ENCODE peak calls at places on chromosomes 2 and 18, in four cellular contexts. E is natural killer cell, S is T-cell, W is omental fat pad. Q is an unnamed sample.

GRCh38 chr2:232315049-232315922 is 63.3 kb upstream of the ALPP start:
- ATAC-seq in W (peak), S (peak), E (peak), Q (no peak)

GRCh38 chr2:150619607-150620330 is 132.3 kb upstream of the RND3 start:
- ATAC-seq in E (no peak), S (no peak), W (no peak), Q (peak)

GRCh38 chr2:100453853-100454252 is 16.4 kb upstream of the NMS start:
- ATAC-seq in E (no peak), S (no peak), W (no peak), Q (no peak)

GRCh38 chr18:48992133-48992532 is 41.4 kb upstream of the SMAD7 start:
- ATAC-seq in E (no peak), S (no peak), W (no peak), Q (no peak)

GRCh38 chr18:6328624-6329016 is 86.1 kb downstream of the L3MBTL4 start:
- ATAC-seq in W (no peak), E (no peak), S (no peak), Q (no peak)

GRCh38 chr2:71018625-71019024 is 24.0 kb upstream of the TEX261 start:
- ATAC-seq in E (no peak), W (no peak), S (no peak), Q (no peak)

GRCh38 chr2:68512352-68512751 is 45.0 kb downstream of the APLF start:
- ATAC-seq in W (no peak), E (no peak), S (no peak), Q (no peak)

GRCh38 chr2:203815541-203815898 is 52.1 kb upstream of the CTLA4 start:
- ATAC-seq in S (no peak), E (no peak), W (no peak), Q (no peak)

GRCh38 chr2:236047886-236048540 is 120.2 kb downstream of the GBX2 start:
- ATAC-seq in S (no peak), W (no peak), E (no peak), Q (no peak)

GRCh38 chr18:64854112-64854511 is 705.2 kb upstream of the LINC00305 start:
- ATAC-seq in W (no peak), S (no peak), E (no peak), Q (no peak)

GRCh38 chr2:131827481-131828163 is 299.9 kb downstream of the CCDC74A start:
- ATAC-seq in W (no peak), E (no peak), S (no peak), Q (no peak)

GRCh38 chr2:30201990-30202389 is 29.3 kb upstream of the LBH start:
- ATAC-seq in W (peak), E (no peak), S (no peak), Q (no peak)

GRCh38 chr2:137525644-137526190 is 438.6 kb upstream of the HNMT start:
- ATAC-seq in E (no peak), S (no peak), W (no peak), Q (no peak)

GRCh38 chr2:239258248-239258647 is 142.6 kb downstream of the HDAC4 start:
- ATAC-seq in S (no peak), W (no peak), E (no peak), Q (no peak)

GRCh38 chr2:131062066-131062465 is 31.2 kb downstream of the FAM168B start:
- ATAC-seq in E (no peak), W (no peak), S (no peak), Q (no peak)

GRCh38 chr2:238846503-238847431 is 1.1 kb upstream of the TWIST2 start:
- ATAC-seq in W (peak), S (no peak), E (no peak), Q (no peak)

GRCh38 chr2:60174146-60174545 is 379.3 kb downstream of the BCL11A start:
- ATAC-seq in E (no peak), W (no peak), S (no peak), Q (no peak)

GRCh38 chr2:128346811-128347558 is 28.3 kb upstream of the HS6ST1 start:
- ATAC-seq in S (no peak), E (no peak), W (no peak), Q (no peak)

GRCh38 chr18:50312296-50313030 is 25.0 kb upstream of the CXXC1 start:
- ATAC-seq in W (no peak), E (no peak), S (no peak), Q (no peak)

GRCh38 chr2:157487747-157488146 is 43.9 kb upstream of the CYTIP start:
- ATAC-seq in W (no peak), E (no peak), S (no peak), Q (no peak)

GRCh38 chr2:46032996-46033395 is 264.2 kb upstream of the EPAS1 start:
- ATAC-seq in E (no peak), W (no peak), S (no peak), Q (no peak)

GRCh38 chr2:64487256-64488049 is 33.5 kb downstream of the LGALSL start:
- ATAC-seq in S (no peak), W (no peak), E (no peak), Q (no peak)

GRCh38 chr2:8487461-8487932 is 194.4 kb upstream of the ID2 start:
- ATAC-seq in W (no peak), E (peak), S (peak), Q (no peak)

GRCh38 chr2:64637000-64637628 is 16.6 kb downstream of the SERTAD2 start:
- ATAC-seq in E (peak), S (peak), W (no peak), Q (no peak)

Q was measured in SK-N-SH treated with all-trans-retinoic acid at 6 μM for 48 hours.